ENCODE peak calls at places on chromosomes 6 and 20, in five cellular contexts. One of them, this sample, is unnamed. For H3K27me3 and H3K4me1, the result is how much of the 10 kb centered on the place peaks cover.

GRCh38 chr20:43740642-43741041 is 13.8 kb upstream of the GTSF1L start:
- DNase-seq in cardiac muscle cell: no peak
- DNase-seq in adrenal gland: no peak
- DNase-seq in heart right ventricle: no peak
- DNase-seq in GM23248: no peak
- DNase-seq in this sample: no peak

GRCh38 chr6:85551264-85551663 is 42.4 kb downstream of the SNX14 start:
- DNase-seq in cardiac muscle cell: no peak
- DNase-seq in adrenal gland: no peak
- DNase-seq in heart right ventricle: no peak
- DNase-seq in GM23248: no peak
- DNase-seq in this sample: no peak

GRCh38 chr6:11133281-11133680 is 21.8 kb upstream of the ERVFRD-1 start:
- DNase-seq in cardiac muscle cell: no peak
- DNase-seq in adrenal gland: no peak
- DNase-seq in heart right ventricle: no peak
- DNase-seq in GM23248: no peak
- DNase-seq in this sample: no peak

GRCh38 chr20:38842558-38842981 is 37.1 kb downstream of the PPP1R16B start:
- DNase-seq in cardiac muscle cell: no peak
- DNase-seq in adrenal gland: no peak
- DNase-seq in heart right ventricle: no peak
- DNase-seq in GM23248: no peak
- DNase-seq in this sample: no peak

GRCh38 chr6:38391206-38391908 is 248.4 kb downstream of the BTBD9 start:
- DNase-seq in cardiac muscle cell: no peak
- DNase-seq in adrenal gland: no peak
- DNase-seq in heart right ventricle: no peak
- DNase-seq in GM23248: peak
- DNase-seq in this sample: peak

GRCh38 chr6:142945446-142946180 is 637 bp upstream of the HIVEP2 start:
- DNase-seq in cardiac muscle cell: no peak
- DNase-seq in adrenal gland: peak
- DNase-seq in heart right ventricle: no peak
- DNase-seq in GM23248: peak
- DNase-seq in this sample: no peak

GRCh38 chr20:32670773-32671455 is 2.8 kb downstream of the C20orf203 start:
- DNase-seq in cardiac muscle cell: no peak
- DNase-seq in adrenal gland: no peak
- DNase-seq in heart right ventricle: no peak
- DNase-seq in GM23248: no peak
- DNase-seq in this sample: no peak

GRCh38 chr6:121649951-121650350 is 214.5 kb downstream of the GJA1 start:
- DNase-seq in cardiac muscle cell: no peak
- DNase-seq in adrenal gland: no peak
- DNase-seq in heart right ventricle: no peak
- DNase-seq in GM23248: no peak
- DNase-seq in this sample: no peak

GRCh38 chr6:170270984-170271593 is 19.8 kb downstream of the DLL1 start:
- DNase-seq in cardiac muscle cell: no peak
- DNase-seq in adrenal gland: no peak
- DNase-seq in heart right ventricle: no peak
- DNase-seq in GM23248: no peak
- DNase-seq in this sample: no peak

GRCh38 chr6:16273266-16273665 is 34.9 kb downstream of the GMPR start:
- DNase-seq in cardiac muscle cell: peak
- DNase-seq in adrenal gland: no peak
- DNase-seq in heart right ventricle: no peak
- DNase-seq in GM23248: peak
- DNase-seq in this sample: no peak

GRCh38 chr6:114194362-114195343 is 148.2 kb downstream of the HS3ST5 start:
- DNase-seq in cardiac muscle cell: peak
- DNase-seq in adrenal gland: no peak
- DNase-seq in heart right ventricle: peak
- DNase-seq in GM23248: peak
- DNase-seq in this sample: no peak

GRCh38 chr20:25686081-25687077 is 10.3 kb downstream of the ZNF337 start:
- DNase-seq in cardiac muscle cell: no peak
- DNase-seq in adrenal gland: no peak
- DNase-seq in heart right ventricle: no peak
- DNase-seq in GM23248: no peak
- DNase-seq in this sample: no peak

GRCh38 chr20:22438926-22439325 is 145.4 kb downstream of the FOXA2 start:
- DNase-seq in cardiac muscle cell: peak
- DNase-seq in adrenal gland: no peak
- DNase-seq in heart right ventricle: no peak
- DNase-seq in GM23248: peak
- DNase-seq in this sample: no peak

GRCh38 chr6:112595841-112596240 is 248.7 kb downstream of the RFPL4B start:
- DNase-seq in cardiac muscle cell: no peak
- DNase-seq in adrenal gland: no peak
- DNase-seq in heart right ventricle: no peak
- DNase-seq in GM23248: peak
- DNase-seq in this sample: no peak

GRCh38 chr20:2276015-2276414 is 19.8 kb upstream of the TGM3 start:
- DNase-seq in cardiac muscle cell: no peak
- DNase-seq in adrenal gland: no peak
- DNase-seq in heart right ventricle: no peak
- DNase-seq in GM23248: no peak
- DNase-seq in this sample: no peak

GRCh38 chr6:127732927-127733326 is 156.0 kb downstream of the C6orf58 start:
- DNase-seq in cardiac muscle cell: no peak
- DNase-seq in adrenal gland: no peak
- DNase-seq in heart right ventricle: no peak
- DNase-seq in GM23248: no peak
- DNase-seq in this sample: no peak

GRCh38 chr20:32494498-32495216 is 90.5 kb downstream of the NOL4L start:
- DNase-seq in cardiac muscle cell: peak
- DNase-seq in adrenal gland: no peak
- DNase-seq in heart right ventricle: no peak
- DNase-seq in GM23248: no peak
- DNase-seq in this sample: no peak

GRCh38 chr20:13119583-13119982 is 101.5 kb upstream of the ISM1 start:
- DNase-seq in cardiac muscle cell: peak
- DNase-seq in adrenal gland: peak
- DNase-seq in heart right ventricle: peak
- DNase-seq in GM23248: peak
- DNase-seq in this sample: peak

GRCh38 chr6:24497254-24497989 is 2.7 kb downstream of the ALDH5A1 start:
- DNase-seq in cardiac muscle cell: no peak
- DNase-seq in adrenal gland: no peak
- DNase-seq in heart right ventricle: no peak
- DNase-seq in GM23248: no peak
- DNase-seq in this sample: no peak
- H3K27ac ChIP-seq in cardiac muscle cell: no peak
- H3K27ac ChIP-seq in adrenal gland: no peak
- H3K27ac ChIP-seq in heart right ventricle: no peak
- H3K27ac ChIP-seq in GM23248: no peak
- H3K27ac ChIP-seq in this sample: no peak

GRCh38 chr20:20505554-20505953 is 137.7 kb downstream of the INSM1 start:
- DNase-seq in cardiac muscle cell: no peak
- DNase-seq in adrenal gland: no peak
- DNase-seq in heart right ventricle: no peak
- DNase-seq in GM23248: no peak
- DNase-seq in this sample: no peak
- H3K27me3 ChIP-seq in cardiac muscle cell: under half
- H3K27me3 ChIP-seq in adrenal gland: under half
- H3K27me3 ChIP-seq in heart right ventricle: under half
- H3K27me3 ChIP-seq in GM23248: under half
- H3K27me3 ChIP-seq in this sample: under half

GRCh38 chr20:53829706-53830521 is 236.3 kb upstream of the ZNF217 start:
- DNase-seq in cardiac muscle cell: peak
- DNase-seq in adrenal gland: no peak
- DNase-seq in heart right ventricle: no peak
- DNase-seq in GM23248: peak
- DNase-seq in this sample: peak
- H3K4me1 ChIP-seq in cardiac muscle cell: under half
- H3K4me1 ChIP-seq in adrenal gland: under half
- H3K4me1 ChIP-seq in heart right ventricle: under half
- H3K4me1 ChIP-seq in GM23248: under half
- H3K4me1 ChIP-seq in this sample: under half

GRCh38 chr6:20905377-20905776 is 371.1 kb downstream of the CDKAL1 start:
- DNase-seq in cardiac muscle cell: no peak
- DNase-seq in adrenal gland: no peak
- DNase-seq in heart right ventricle: no peak
- DNase-seq in GM23248: no peak
- DNase-seq in this sample: no peak

DNA sequence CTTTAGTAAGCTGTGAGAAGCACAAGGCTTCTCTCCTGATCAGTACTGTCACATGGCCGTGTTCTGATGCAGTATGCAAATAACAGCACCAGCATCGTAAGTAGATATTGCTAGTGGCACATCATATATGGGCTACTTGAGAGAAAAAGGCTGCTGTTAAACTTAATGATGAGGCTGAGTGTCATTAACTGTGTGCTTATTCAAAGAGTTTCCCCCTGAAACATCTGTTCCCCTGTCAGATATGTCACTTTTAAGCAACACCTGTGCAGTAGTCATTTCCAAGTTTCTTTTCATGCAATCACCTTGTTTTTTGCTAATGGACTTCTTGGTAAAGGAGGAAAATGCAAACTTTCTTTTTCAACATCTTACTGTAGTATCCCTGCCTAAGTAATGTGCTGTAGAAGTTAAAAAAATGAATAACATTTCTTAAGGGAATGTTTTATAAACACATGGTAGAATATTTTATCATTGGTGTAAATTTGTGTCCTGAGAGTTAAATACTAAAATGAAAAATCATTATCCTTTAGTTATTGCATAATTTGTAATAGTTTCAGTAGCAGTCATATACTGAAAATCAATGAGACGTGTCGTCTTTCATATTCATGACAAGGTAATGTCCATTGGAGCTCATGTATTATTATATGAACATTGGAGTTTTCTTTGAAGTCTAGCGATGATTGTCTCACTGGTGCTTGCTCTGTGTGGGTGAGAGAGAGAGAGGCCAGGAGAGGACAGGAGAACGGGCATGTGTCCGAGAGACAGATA is 366.3 kb downstream of the CDKAL1 start:
- DNase-seq in cardiac muscle cell: no peak
- DNase-seq in adrenal gland: no peak
- DNase-seq in heart right ventricle: no peak
- DNase-seq in GM23248: no peak
- DNase-seq in this sample: no peak
- H3K27ac ChIP-seq in cardiac muscle cell: no peak
- H3K27ac ChIP-seq in adrenal gland: no peak
- H3K27ac ChIP-seq in heart right ventricle: no peak
- H3K27ac ChIP-seq in GM23248: no peak
- H3K27ac ChIP-seq in this sample: no peak

GRCh38 chr20:59664389-59665055 is 60.2 kb downstream of the PHACTR3 start:
- DNase-seq in cardiac muscle cell: no peak
- DNase-seq in adrenal gland: no peak
- DNase-seq in heart right ventricle: no peak
- DNase-seq in GM23248: no peak
- DNase-seq in this sample: no peak
- H3K27me3 ChIP-seq in cardiac muscle cell: under half
- H3K27me3 ChIP-seq in adrenal gland: under half
- H3K27me3 ChIP-seq in heart right ventricle: under half
- H3K27me3 ChIP-seq in GM23248: under half
- H3K27me3 ChIP-seq in this sample: under half

DNA sequence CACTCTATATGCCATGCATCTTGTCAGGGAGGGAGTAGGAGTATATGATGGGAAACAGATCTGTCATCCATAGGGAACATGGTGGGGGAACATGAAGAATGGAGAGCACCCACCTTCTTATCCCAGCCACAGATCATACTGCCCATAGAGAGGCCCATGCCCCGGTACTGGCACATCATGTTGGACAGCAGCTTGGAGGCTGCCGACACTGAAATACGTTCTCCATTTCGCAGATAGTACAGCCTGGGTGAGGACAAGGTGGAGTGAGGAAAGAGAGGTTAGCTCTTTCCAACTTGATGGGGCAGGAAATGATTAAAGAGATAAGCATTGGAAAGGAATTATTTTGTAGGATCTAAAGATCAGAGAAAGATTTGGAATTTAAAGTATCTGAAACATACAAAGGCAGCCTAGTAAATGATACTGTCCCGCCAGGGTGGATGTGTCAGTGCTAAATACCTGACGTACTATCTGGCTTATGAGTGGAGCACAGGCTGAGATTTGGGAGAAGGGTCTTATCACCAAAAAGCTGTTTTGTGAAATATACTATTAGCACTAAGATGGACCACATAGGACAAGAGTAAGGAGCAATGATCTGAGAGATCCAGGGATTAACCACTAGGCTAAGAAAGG is 1.7 kb downstream of the PSMB8 start:
- DNase-seq in cardiac muscle cell: no peak
- DNase-seq in adrenal gland: no peak
- DNase-seq in heart right ventricle: no peak
- DNase-seq in GM23248: no peak
- DNase-seq in this sample: no peak
- H3K4me1 ChIP-seq in cardiac muscle cell: under half
- H3K4me1 ChIP-seq in adrenal gland: under half
- H3K4me1 ChIP-seq in heart right ventricle: under half
- H3K4me1 ChIP-seq in GM23248: under half
- H3K4me1 ChIP-seq in this sample: under half

GRCh38 chr6:158645064-158646022 is 800 bp upstream of the DYNLT1 start:
- DNase-seq in cardiac muscle cell: no peak
- DNase-seq in adrenal gland: peak
- DNase-seq in heart right ventricle: no peak
- DNase-seq in GM23248: no peak
- DNase-seq in this sample: no peak

GRCh38 chr6:158646023-158646888 is 1.7 kb upstream of the DYNLT1 start:
- DNase-seq in cardiac muscle cell: no peak
- DNase-seq in adrenal gland: peak
- DNase-seq in heart right ventricle: no peak
- DNase-seq in GM23248: no peak
- DNase-seq in this sample: no peak

GRCh38 chr6:158649289-158650143 is at the start of gene SYTL3:
- DNase-seq in cardiac muscle cell: peak
- DNase-seq in adrenal gland: peak
- DNase-seq in heart right ventricle: peak
- DNase-seq in GM23248: peak
- DNase-seq in this sample: no peak

GRCh38 chr6:158648682-158649131 is 1.1 kb upstream of the SYTL3 start:
- DNase-seq in cardiac muscle cell: peak
- DNase-seq in adrenal gland: no peak
- DNase-seq in heart right ventricle: no peak
- DNase-seq in GM23248: peak
- DNase-seq in this sample: no peak

DNA sequence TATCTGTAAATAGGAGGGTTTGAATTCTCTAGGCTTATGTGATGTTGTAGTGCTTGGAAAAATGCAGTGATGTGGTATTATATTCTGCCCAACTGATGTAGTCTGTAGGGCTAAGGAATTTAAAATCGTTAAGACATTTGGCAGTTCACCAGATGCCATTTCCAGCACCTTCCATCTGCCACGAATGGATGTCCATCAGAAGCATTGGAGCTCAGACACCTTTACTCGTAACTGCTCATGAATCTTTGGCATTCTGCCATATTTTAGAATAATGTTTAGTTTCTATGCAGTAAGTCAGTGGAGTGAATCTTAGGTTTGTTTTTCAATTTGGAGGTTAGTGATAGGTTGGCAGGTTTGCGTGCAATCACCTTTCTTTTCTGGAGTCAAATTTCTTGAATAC is 2.4 kb upstream of the SYTL3 start:
- DNase-seq in cardiac muscle cell: no peak
- DNase-seq in adrenal gland: peak
- DNase-seq in heart right ventricle: no peak
- DNase-seq in GM23248: no peak
- DNase-seq in this sample: no peak
- H3K27ac ChIP-seq in cardiac muscle cell: peak
- H3K27ac ChIP-seq in adrenal gland: no peak
- H3K27ac ChIP-seq in heart right ventricle: no peak
- H3K27ac ChIP-seq in GM23248: peak
- H3K27ac ChIP-seq in this sample: no peak